ENCODE peak calls at places on chromosomes 5 and 9, in nine cellular contexts. W is OCI-LY7, Q is mesenchymal stem cell, G is cardiac muscle cell, R is hepatocyte, B is IMR-90, E is cardiac fibroblast, L is heart right ventricle, O is K562. U is an unnamed sample.

GRCh38 chr9:132575005-132575609 is 7.3 kb upstream of the BARHL1 start:
- DNase-seq in W (peak; percentile 79), Q (peak; percentile 78), G (peak; percentile 85), R (peak; percentile 88), B (peak; percentile 67), E (peak; percentile 80), L (peak; percentile 71), O (peak; percentile 74), U (peak; percentile 59)

GRCh38 chr9:114775981-114776380 is 29.9 kb downstream of the TNFSF15 start:
- DNase-seq in W (no peak), Q (no peak), G (no peak), R (no peak), B (no peak), E (no peak), L (no peak), O (no peak), U (no peak)

GRCh38 chr9:137522746-137523455 is 27.3 kb downstream of the PNPLA7 start:
- DNase-seq in W (no peak), Q (no peak), G (no peak), R (no peak), B (no peak), E (no peak), L (no peak), O (no peak), U (no peak)

GRCh38 chr9:19926774-19927173 is 137.9 kb upstream of the SLC24A2 start:
- DNase-seq in W (no peak), Q (no peak), G (no peak), R (no peak), B (no peak), E (no peak), L (no peak), O (no peak), U (no peak)

GRCh38 chr5:116759860-116760644 is 185.4 kb upstream of the SEMA6A start:
- DNase-seq in W (no peak), Q (peak; percentile 48), G (no peak), R (no peak), B (no peak), E (no peak), L (no peak), O (no peak), U (no peak)

GRCh38 chr5:35742006-35742405 is 114.7 kb upstream of the IL7R start:
- DNase-seq in W (no peak), Q (no peak), G (no peak), R (no peak), B (no peak), E (no peak), L (no peak), O (no peak), U (no peak)

GRCh38 chr5:117881426-117882230 is 1106.7 kb downstream of the DTWD2 start:
- DNase-seq in W (no peak), Q (no peak), G (no peak), R (no peak), B (no peak), E (no peak), L (no peak), O (no peak), U (no peak)

GRCh38 chr5:52177193-52177592 is 610.5 kb upstream of the ITGA1 start:
- DNase-seq in W (no peak), Q (no peak), G (no peak), R (no peak), B (no peak), E (no peak), L (no peak), O (no peak), U (no peak)

GRCh38 chr9:100440071-100440470 is 13.1 kb downstream of the MSANTD3 start:
- DNase-seq in W (no peak), Q (peak; percentile 92), G (peak; percentile 74), R (peak; percentile 32), B (peak; percentile 76), E (peak; percentile 38), L (no peak), O (no peak), U (no peak)

GRCh38 chr5:173825215-173825865 is 62.8 kb upstream of the CPEB4 start:
- DNase-seq in W (no peak), Q (peak; percentile 59), G (no peak), R (peak; percentile 39), B (no peak), E (peak; percentile 61), L (no peak), O (peak; percentile 42), U (no peak)

GRCh38 chr9:98096091-98096490 is 22.9 kb downstream of the TRIM14 start:
- DNase-seq in W (no peak), Q (no peak), G (no peak), R (no peak), B (no peak), E (no peak), L (no peak), O (no peak), U (no peak)

GRCh38 chr5:52709171-52709925 is 78.4 kb upstream of the ITGA1 start:
- DNase-seq in W (no peak), Q (peak; percentile 91), G (no peak), R (no peak), B (peak; percentile 42), E (no peak), L (no peak), O (no peak), U (peak; percentile 76)

GRCh38 chr5:178320281-178320855 is 87.8 kb upstream of the PHYKPL start:
- DNase-seq in W (no peak), Q (no peak), G (no peak), R (no peak), B (no peak), E (no peak), L (no peak), O (no peak), U (no peak)

GRCh38 chr9:19371942-19372341 is 8.1 kb downstream of the RPS6 start:
- DNase-seq in W (peak; percentile 39), Q (no peak), G (no peak), R (peak; percentile 16), B (no peak), E (no peak), L (no peak), O (no peak), U (peak; percentile 69)

GRCh38 chr9:38708759-38709158 is 11.2 kb downstream of the FAM240B start:
- DNase-seq in W (no peak), Q (peak; percentile 53), G (no peak), R (no peak), B (no peak), E (no peak), L (no peak), O (no peak), U (no peak)

DNA sequence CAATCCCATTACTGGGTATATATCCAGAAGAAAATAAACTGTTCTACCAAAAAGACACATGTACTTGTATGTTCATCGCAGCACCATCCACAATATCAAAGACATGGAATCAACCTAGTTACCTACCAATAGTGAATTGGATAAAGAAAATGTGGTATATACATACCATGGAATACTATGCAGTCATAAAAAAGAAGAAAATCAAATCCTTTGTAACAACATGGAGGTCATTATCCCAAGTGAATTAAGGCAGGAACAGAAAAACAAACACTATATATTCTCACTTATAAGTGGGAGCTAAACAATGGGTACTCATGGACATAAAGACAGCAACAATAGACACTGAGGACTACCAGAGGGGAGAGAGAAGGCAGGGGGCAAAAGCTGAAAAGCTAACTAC is 67.7 kb downstream of the NR2F1-AS1 start:
- DNase-seq in W (no peak), Q (no peak), G (no peak), R (no peak), B (no peak), E (no peak), L (no peak), O (no peak), U (no peak)
- H3K4me3 ChIP-seq in W (no peak overlapping the region), Q (no peak overlapping the region), G (no peak overlapping the region), R (no peak overlapping the region), B (no peak overlapping the region), E (no peak overlapping the region), L (no peak overlapping the region), O (no peak overlapping the region), U (no peak overlapping the region)

GRCh38 chr5:172452398-172453205 is 1.7 kb downstream of the SH3PXD2B start:
- DNase-seq in W (no peak), Q (peak; percentile 84), G (peak; percentile 34), R (peak; percentile 61), B (peak; percentile 72), E (peak; percentile 78), L (no peak), O (no peak), U (no peak)
- H3K4me3 ChIP-seq in W (no peak overlapping the region), Q (no peak overlapping the region), G (peak overlapping the region; percentile 86), R (peak overlapping the region; percentile 90), B (peak overlapping the region; percentile 98), E (peak overlapping the region; percentile 96), L (peak overlapping the region; percentile 82), O (no peak overlapping the region), U (no peak overlapping the region)

GRCh38 chr9:128555180-128555721 is 2.9 kb downstream of the SPTAN1 start:
- DNase-seq in W (no peak), Q (peak; percentile 66), G (peak; percentile 64), R (peak; percentile 73), B (peak; percentile 79), E (peak; percentile 76), L (no peak), O (peak; percentile 29), U (no peak)

GRCh38 chr9:128556915-128557634 is 4.7 kb downstream of the SPTAN1 start:
- DNase-seq in W (no peak), Q (peak; percentile 14), G (no peak), R (no peak), B (no peak), E (no peak), L (no peak), O (no peak), U (no peak)

GRCh38 chr9:128558431-128559310 is 6.3 kb downstream of the SPTAN1 start:
- DNase-seq in W (peak; percentile 53), Q (peak; percentile 97), G (peak; percentile 62), R (peak; percentile 77), B (peak; percentile 95), E (peak; percentile 94), L (peak; percentile 79), O (peak; percentile 90), U (peak; percentile 82)

GRCh38 chr9:128554155-128554862 is 1.9 kb downstream of the SPTAN1 start:
- DNase-seq in W (peak; percentile 62), Q (peak; percentile 95), G (peak; percentile 85), R (peak; percentile 84), B (peak; percentile 93), E (peak; percentile 94), L (peak; percentile 20), O (peak; percentile 69), U (peak; percentile 46)

DNA sequence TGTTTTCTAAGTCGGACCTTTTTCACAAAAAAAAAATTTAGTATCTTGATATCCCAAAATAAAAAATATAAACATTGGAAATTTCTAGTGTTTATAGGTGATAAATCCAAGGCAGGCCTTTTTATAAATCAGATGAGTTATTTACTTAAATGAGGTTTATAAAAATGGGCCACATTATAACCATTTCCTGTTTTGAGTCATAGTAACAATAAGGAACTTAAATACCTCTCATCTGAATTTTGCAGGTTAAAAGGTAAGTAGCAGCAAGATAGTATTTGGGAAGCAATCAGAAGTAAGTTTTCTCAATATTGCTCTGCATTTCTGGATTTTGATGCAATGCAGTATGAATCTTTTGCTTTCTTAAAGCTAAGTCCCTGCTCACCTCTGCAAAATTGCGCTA is 3.9 kb downstream of the SPTAN1 start:
- DNase-seq in W (no peak), Q (no peak), G (no peak), R (no peak), B (no peak), E (no peak), L (no peak), O (no peak), U (no peak)
- H3K4me3 ChIP-seq in W (peak overlapping the region; percentile 9), Q (no peak overlapping the region), G (no peak overlapping the region), R (no peak overlapping the region), B (no peak overlapping the region), E (no peak overlapping the region), L (no peak overlapping the region), O (no peak overlapping the region), U (no peak overlapping the region)

DNA sequence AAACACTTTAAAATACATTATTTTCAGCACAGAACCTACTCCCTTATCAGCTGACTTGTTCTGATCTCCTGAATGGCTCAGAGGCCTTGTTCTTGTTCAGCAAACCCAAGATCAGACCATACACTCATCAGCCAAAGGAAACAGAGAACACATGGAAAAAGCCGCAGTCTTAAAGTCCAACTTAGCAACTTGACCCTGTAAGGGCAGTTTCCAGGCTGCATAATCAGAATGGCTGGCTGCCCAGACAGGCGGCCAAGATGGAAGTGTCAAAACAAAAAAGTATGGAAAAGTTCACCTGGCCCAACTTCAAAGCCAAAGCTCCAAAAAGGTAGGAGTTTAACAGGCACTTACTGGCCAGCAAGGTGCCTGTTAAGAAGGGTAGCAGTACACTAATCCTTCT is 56.3 kb downstream of the SIL1 start:
- DNase-seq in W (no peak), Q (no peak), G (no peak), R (peak; percentile 32), B (peak; percentile 91), E (peak; percentile 87), L (peak; percentile 56), O (peak; percentile 24), U (no peak)
- H3K4me3 ChIP-seq in W (no peak overlapping the region), Q (no peak overlapping the region), G (no peak overlapping the region), R (no peak overlapping the region), B (no peak overlapping the region), E (no peak overlapping the region), L (no peak overlapping the region), O (no peak overlapping the region), U (no peak overlapping the region)